ENCODE peak calls at places on chromosome 11, in seven cellular contexts. One of them, this sample, is unnamed.

GRCh38 chr11:112524808-112525207 is 264.1 kb upstream of the PLET1 start:
- DNase-seq in NB4: no peak
- DNase-seq in left ventricle myocardium inferior: peak
- DNase-seq in ELR: no peak
- DNase-seq in HEK293T: no peak
- DNase-seq in stimulated activated CD8-positive, alpha-beta memory T cell treated with anti-CD3 and anti-CD28 coated beads, Interleukin-4, amount 100 ng/mL, for 1 hour: no peak
- DNase-seq in SK-N-DZ: no peak
- DNase-seq in this sample: no peak

GRCh38 chr11:61718613-61719302 is 33.7 kb upstream of the MYRF start:
- DNase-seq in left ventricle myocardium inferior: peak
- DNase-seq in NB4: peak
- DNase-seq in stimulated activated CD8-positive, alpha-beta memory T cell treated with anti-CD3 and anti-CD28 coated beads, Interleukin-4, amount 100 ng/mL, for 1 hour: no peak
- DNase-seq in ELR: peak
- DNase-seq in HEK293T: peak
- DNase-seq in SK-N-DZ: peak
- DNase-seq in this sample: peak

GRCh38 chr11:120959189-120959588 is 64.7 kb upstream of the TBCEL start:
- DNase-seq in stimulated activated CD8-positive, alpha-beta memory T cell treated with anti-CD3 and anti-CD28 coated beads, Interleukin-4, amount 100 ng/mL, for 1 hour: no peak
- DNase-seq in NB4: no peak
- DNase-seq in left ventricle myocardium inferior: no peak
- DNase-seq in HEK293T: no peak
- DNase-seq in ELR: no peak
- DNase-seq in SK-N-DZ: no peak
- DNase-seq in this sample: no peak

GRCh38 chr11:65151500-65151899 is 17.2 kb upstream of the SYVN1 start:
- DNase-seq in NB4: no peak
- DNase-seq in left ventricle myocardium inferior: no peak
- DNase-seq in SK-N-DZ: no peak
- DNase-seq in ELR: no peak
- DNase-seq in HEK293T: no peak
- DNase-seq in stimulated activated CD8-positive, alpha-beta memory T cell treated with anti-CD3 and anti-CD28 coated beads, Interleukin-4, amount 100 ng/mL, for 1 hour: no peak
- DNase-seq in this sample: no peak

GRCh38 chr11:70200212-70200844 is 2.8 kb upstream of the FADD start:
- DNase-seq in SK-N-DZ: no peak
- DNase-seq in left ventricle myocardium inferior: no peak
- DNase-seq in HEK293T: no peak
- DNase-seq in stimulated activated CD8-positive, alpha-beta memory T cell treated with anti-CD3 and anti-CD28 coated beads, Interleukin-4, amount 100 ng/mL, for 1 hour: no peak
- DNase-seq in ELR: peak
- DNase-seq in NB4: no peak
- DNase-seq in this sample: no peak

GRCh38 chr11:57649826-57650738 is at the start of gene YPEL4:
- DNase-seq in ELR: peak
- DNase-seq in NB4: peak
- DNase-seq in SK-N-DZ: peak
- DNase-seq in left ventricle myocardium inferior: peak
- DNase-seq in HEK293T: no peak
- DNase-seq in stimulated activated CD8-positive, alpha-beta memory T cell treated with anti-CD3 and anti-CD28 coated beads, Interleukin-4, amount 100 ng/mL, for 1 hour: peak
- DNase-seq in this sample: no peak

GRCh38 chr11:109986488-109986887 is 106.7 kb upstream of the ZC3H12C start:
- DNase-seq in HEK293T: no peak
- DNase-seq in left ventricle myocardium inferior: no peak
- DNase-seq in stimulated activated CD8-positive, alpha-beta memory T cell treated with anti-CD3 and anti-CD28 coated beads, Interleukin-4, amount 100 ng/mL, for 1 hour: no peak
- DNase-seq in NB4: no peak
- DNase-seq in ELR: no peak
- DNase-seq in SK-N-DZ: no peak
- DNase-seq in this sample: no peak

GRCh38 chr11:534592-535518 is 521 bp downstream of the HRAS start:
- DNase-seq in HEK293T: peak
- DNase-seq in stimulated activated CD8-positive, alpha-beta memory T cell treated with anti-CD3 and anti-CD28 coated beads, Interleukin-4, amount 100 ng/mL, for 1 hour: no peak
- DNase-seq in SK-N-DZ: no peak
- DNase-seq in left ventricle myocardium inferior: peak
- DNase-seq in ELR: no peak
- DNase-seq in NB4: peak
- DNase-seq in this sample: no peak

GRCh38 chr11:100930185-100930778 is 199.3 kb downstream of the PGR start:
- DNase-seq in SK-N-DZ: peak
- DNase-seq in NB4: peak
- DNase-seq in stimulated activated CD8-positive, alpha-beta memory T cell treated with anti-CD3 and anti-CD28 coated beads, Interleukin-4, amount 100 ng/mL, for 1 hour: no peak
- DNase-seq in left ventricle myocardium inferior: no peak
- DNase-seq in HEK293T: peak
- DNase-seq in ELR: peak
- DNase-seq in this sample: no peak

GRCh38 chr11:70230840-70231710 is 28.0 kb downstream of the FADD start:
- DNase-seq in ELR: no peak
- DNase-seq in left ventricle myocardium inferior: no peak
- DNase-seq in stimulated activated CD8-positive, alpha-beta memory T cell treated with anti-CD3 and anti-CD28 coated beads, Interleukin-4, amount 100 ng/mL, for 1 hour: no peak
- DNase-seq in HEK293T: no peak
- DNase-seq in NB4: no peak
- DNase-seq in SK-N-DZ: no peak
- DNase-seq in this sample: no peak

GRCh38 chr11:31817621-31818493 is 6.7 kb upstream of the PAX6 start:
- DNase-seq in HEK293T: no peak
- DNase-seq in stimulated activated CD8-positive, alpha-beta memory T cell treated with anti-CD3 and anti-CD28 coated beads, Interleukin-4, amount 100 ng/mL, for 1 hour: no peak
- DNase-seq in SK-N-DZ: no peak
- DNase-seq in NB4: no peak
- DNase-seq in ELR: no peak
- DNase-seq in left ventricle myocardium inferior: no peak
- DNase-seq in this sample: no peak

GRCh38 chr11:97684486-97685439 is 1295.0 kb downstream of the JRKL start:
- DNase-seq in HEK293T: no peak
- DNase-seq in left ventricle myocardium inferior: no peak
- DNase-seq in stimulated activated CD8-positive, alpha-beta memory T cell treated with anti-CD3 and anti-CD28 coated beads, Interleukin-4, amount 100 ng/mL, for 1 hour: no peak
- DNase-seq in ELR: peak
- DNase-seq in NB4: no peak
- DNase-seq in SK-N-DZ: no peak
- DNase-seq in this sample: no peak

GRCh38 chr11:68146010-68146540 is 24.9 kb upstream of the CHKA start:
- DNase-seq in stimulated activated CD8-positive, alpha-beta memory T cell treated with anti-CD3 and anti-CD28 coated beads, Interleukin-4, amount 100 ng/mL, for 1 hour: no peak
- DNase-seq in HEK293T: no peak
- DNase-seq in NB4: no peak
- DNase-seq in ELR: no peak
- DNase-seq in SK-N-DZ: no peak
- DNase-seq in left ventricle myocardium inferior: peak
- DNase-seq in this sample: no peak

GRCh38 chr11:44787981-44788380 is 61.2 kb downstream of the TSPAN18 start:
- DNase-seq in left ventricle myocardium inferior: no peak
- DNase-seq in stimulated activated CD8-positive, alpha-beta memory T cell treated with anti-CD3 and anti-CD28 coated beads, Interleukin-4, amount 100 ng/mL, for 1 hour: no peak
- DNase-seq in SK-N-DZ: no peak
- DNase-seq in HEK293T: no peak
- DNase-seq in ELR: no peak
- DNase-seq in NB4: no peak
- DNase-seq in this sample: no peak

GRCh38 chr11:60502221-60502775 is 9.7 kb downstream of the MS4A12 start:
- DNase-seq in HEK293T: no peak
- DNase-seq in NB4: no peak
- DNase-seq in SK-N-DZ: no peak
- DNase-seq in stimulated activated CD8-positive, alpha-beta memory T cell treated with anti-CD3 and anti-CD28 coated beads, Interleukin-4, amount 100 ng/mL, for 1 hour: no peak
- DNase-seq in ELR: no peak
- DNase-seq in left ventricle myocardium inferior: no peak
- DNase-seq in this sample: no peak